ENCODE peak calls at places on chromosomes 6 and 20, in five cellular contexts. U is HepG2, B is upper lobe of left lung, I is GM12878, K is K562. A is an unnamed sample.

GRCh38 chr6:82033631-82034211 is 213.8 kb downstream of the IBTK start:
- ATAC-seq in U (no peak), B (peak; percentile 51), I (no peak), K (no peak), A (peak; percentile 74)

GRCh38 chr6:34986845-34987246 is 97.8 kb downstream of the ANKS1A start:
- ATAC-seq in U (peak; percentile 76), B (peak; percentile 86), I (peak; percentile 79), K (peak; percentile 81), A (peak; percentile 75)

GRCh38 chr20:62043131-62043914 is 22.4 kb downstream of the TAF4 start:
- ATAC-seq in U (peak; percentile 94), B (peak; percentile 47), I (no peak), K (peak; percentile 89), A (no peak)

GRCh38 chr6:37039958-37040357 is 34.5 kb downstream of the FGD2 start:
- ATAC-seq in U (no peak), B (no peak), I (peak; percentile 46), K (no peak), A (no peak)

GRCh38 chr6:89840538-89840937 is 10.9 kb downstream of the CASP8AP2 start:
- ATAC-seq in U (peak; percentile 44), B (peak; percentile 73), I (no peak), K (peak; percentile 69), A (peak; percentile 53)

GRCh38 chr6:82906951-82907350 is 158.7 kb downstream of the UBE3D start:
- ATAC-seq in U (no peak), B (no peak), I (no peak), K (no peak), A (no peak)

GRCh38 chr20:4335722-4336121 is 320.4 kb upstream of the RNF24 start:
- ATAC-seq in U (no peak), B (no peak), I (no peak), K (no peak), A (no peak)

GRCh38 chr6:149515494-149515893 is 30.3 kb downstream of the PPIL4 start:
- ATAC-seq in U (no peak), B (no peak), I (no peak), K (no peak), A (no peak)

GRCh38 chr6:134951494-134952263 is 1.8 kb upstream of the ALDH8A1 start:
- ATAC-seq in U (peak; percentile 81), B (no peak), I (no peak), K (no peak), A (no peak)

GRCh38 chr6:131443014-131443413 is 130.0 kb upstream of the ARG1 start:
- ATAC-seq in U (no peak), B (no peak), I (no peak), K (no peak), A (no peak)

GRCh38 chr20:4702562-4703280 is 19.0 kb upstream of the PRND start:
- ATAC-seq in U (peak; percentile 18), B (no peak), I (no peak), K (peak; percentile 17), A (no peak)

GRCh38 chr6:131532476-131533108 is 40.4 kb upstream of the ARG1 start:
- ATAC-seq in U (peak; percentile 37), B (no peak), I (peak; percentile 93), K (no peak), A (no peak)

GRCh38 chr6:41779336-41779735 is 364 bp downstream of the FRS3 start:
- ATAC-seq in U (no peak), B (no peak), I (no peak), K (peak; percentile 1), A (peak; percentile 39)

GRCh38 chr6:86820750-86821149 is 116.6 kb upstream of the HTR1E start:
- ATAC-seq in U (no peak), B (no peak), I (no peak), K (no peak), A (no peak)

GRCh38 chr20:10699941-10700340 is 26.1 kb upstream of the JAG1 start:
- ATAC-seq in U (no peak), B (no peak), I (no peak), K (no peak), A (no peak)

GRCh38 chr6:44738652-44739141 is 351.2 kb downstream of the CDC5L start:
- ATAC-seq in U (peak; percentile 58), B (peak; percentile 29), I (peak; percentile 71), K (no peak), A (peak; percentile 35)

GRCh38 chr6:57040011-57040410 is 6.5 kb upstream of the KIAA1586 start:
- ATAC-seq in U (peak; percentile 82), B (no peak), I (peak; percentile 58), K (peak; percentile 28), A (no peak)

GRCh38 chr20:48128436-48128835 is 343.2 kb upstream of the SULF2 start:
- ATAC-seq in U (no peak), B (no peak), I (no peak), K (no peak), A (no peak)

GRCh38 chr6:56714982-56715456 is 72.3 kb upstream of the DST start:
- ATAC-seq in U (peak; percentile 94), B (peak; percentile 40), I (no peak), K (no peak), A (peak; percentile 51)

GRCh38 chr6:108841377-108841855 is 6.8 kb upstream of the ARMC2 start:
- ATAC-seq in U (no peak), B (peak; percentile 85), I (no peak), K (no peak), A (peak; percentile 77)

GRCh38 chr6:41707565-41708200 is 27.7 kb downstream of the TFEB start:
- ATAC-seq in U (no peak), B (peak; percentile 44), I (peak; percentile 6), K (no peak), A (no peak)

GRCh38 chr6:25701807-25702206 is 49.8 kb downstream of the SCGN start:
- ATAC-seq in U (no peak), B (no peak), I (no peak), K (no peak), A (no peak)

GRCh38 chr6:158865769-158866168 is 46.6 kb upstream of the EZR start:
- ATAC-seq in U (no peak), B (no peak), I (no peak), K (no peak), A (no peak)

GRCh38 chr6:158868122-158868480 is 48.9 kb upstream of the EZR start:
- ATAC-seq in U (no peak), B (no peak), I (no peak), K (no peak), A (no peak)

GRCh38 chr6:158869604-158870417 is 50.6 kb upstream of the EZR start:
- ATAC-seq in U (no peak), B (peak; percentile 94), I (peak; percentile 91), K (peak; percentile 95), A (peak; percentile 95)

GRCh38 chr6:158869010-158869603 is 49.9 kb upstream of the EZR start:
- ATAC-seq in U (no peak), B (peak; percentile 73), I (no peak), K (peak; percentile 65), A (peak; percentile 68)

DNA sequence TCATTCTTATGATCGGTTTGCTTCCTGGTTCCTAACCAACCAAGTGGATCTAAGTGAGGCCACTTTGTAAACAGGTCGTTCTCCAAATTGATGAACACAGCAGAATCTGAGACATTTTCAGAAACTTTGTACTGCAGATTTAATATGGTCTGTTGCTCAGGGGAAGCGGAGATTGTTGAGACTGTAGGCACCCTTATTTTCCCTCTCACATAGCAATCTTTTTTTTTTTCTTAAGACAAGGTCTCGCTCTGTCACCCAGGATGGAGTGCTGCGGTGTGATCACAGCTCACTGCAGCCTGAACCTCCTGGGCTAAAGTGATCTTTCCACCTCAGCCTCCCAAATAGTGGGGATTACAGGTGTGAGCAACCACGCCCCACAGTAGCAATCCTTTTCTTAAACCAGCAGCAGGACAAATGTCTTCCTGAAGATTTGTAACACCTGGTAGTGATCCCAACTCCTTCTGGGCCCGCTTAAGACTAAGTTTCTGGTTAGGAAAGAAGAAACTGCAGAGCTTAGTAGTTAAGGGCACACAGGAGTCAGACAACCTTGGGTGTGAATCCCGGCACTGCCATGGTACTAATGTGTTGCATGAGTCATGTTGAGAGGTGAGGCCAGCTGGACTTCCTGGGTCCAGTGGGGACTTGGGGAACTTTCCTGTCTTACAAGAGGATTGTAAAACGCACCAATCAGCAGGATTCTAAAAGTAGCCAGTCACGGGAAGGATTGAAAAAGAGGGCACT is 48.4 kb upstream of the EZR start:
- ATAC-seq in U (no peak), B (no peak), I (no peak), K (no peak), A (no peak)
- TF ChIP-seq EP300 in U (no peak), B (no peak), I (no peak), K (no peak), A (no peak)

DNA sequence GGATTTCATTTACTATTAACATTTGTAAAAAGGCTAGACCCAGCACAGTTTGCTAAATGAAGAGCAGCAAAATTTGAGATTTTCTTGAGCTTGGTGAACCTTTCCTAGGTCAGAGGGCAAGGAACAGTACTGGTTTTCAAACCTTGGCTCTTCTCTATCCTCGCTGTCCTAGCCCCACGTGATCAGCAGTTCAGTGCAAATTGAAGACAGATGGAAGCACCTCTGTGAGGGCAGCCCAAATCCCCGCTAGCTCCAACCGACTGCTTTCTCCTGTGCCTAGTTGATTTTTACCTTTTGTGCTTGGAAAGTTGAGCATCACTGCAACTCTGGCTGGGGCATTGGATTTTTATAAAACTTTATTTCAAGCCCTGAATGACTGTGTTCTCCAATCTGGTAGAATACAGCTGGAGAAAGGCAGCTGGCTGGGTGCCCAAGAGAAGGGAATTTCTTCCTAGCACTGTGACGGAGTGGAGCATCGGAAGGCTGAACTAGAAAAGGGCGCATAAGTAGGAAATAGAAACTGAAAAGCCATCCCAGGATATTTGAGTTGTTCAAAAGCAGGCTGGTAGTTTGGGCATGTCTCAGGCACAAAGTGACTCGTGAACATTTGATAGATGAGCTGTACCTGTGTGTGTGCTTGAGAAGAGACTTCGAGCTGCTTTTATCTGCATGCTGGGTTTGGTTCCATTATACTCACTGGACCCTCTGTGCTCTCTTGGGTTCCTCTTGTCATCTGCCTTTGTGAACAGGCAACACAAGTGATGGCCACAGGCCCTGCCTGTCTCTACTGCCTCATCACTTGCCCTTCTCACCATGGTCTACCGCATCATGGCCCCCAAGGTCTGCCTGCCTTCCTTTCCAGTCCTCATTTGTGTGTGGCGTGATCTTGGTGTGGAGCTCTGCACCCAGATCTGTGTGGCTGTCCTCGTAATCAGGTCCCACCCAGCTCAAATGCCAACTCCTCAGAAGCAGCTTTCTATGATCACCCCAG is 2.3 kb downstream of the RNF114 start:
- ATAC-seq in U (no peak), B (no peak), I (no peak), K (no peak), A (no peak)
- H3K4me3 ChIP-seq in U (peak overlapping the region; percentile 99), B (no peak overlapping the region), I (peak overlapping the region; percentile 90), K (peak overlapping the region; percentile 95), A (no peak overlapping the region)

GRCh38 chr20:51020657-51021056 is 2.2 kb downstream of the KCNG1 start:
- ATAC-seq in U (no peak), B (no peak), I (no peak), K (no peak), A (no peak)
- TF ChIP-seq EP300 in U (no peak), B (no peak), I (no peak), K (no peak), A (no peak)

DNA sequence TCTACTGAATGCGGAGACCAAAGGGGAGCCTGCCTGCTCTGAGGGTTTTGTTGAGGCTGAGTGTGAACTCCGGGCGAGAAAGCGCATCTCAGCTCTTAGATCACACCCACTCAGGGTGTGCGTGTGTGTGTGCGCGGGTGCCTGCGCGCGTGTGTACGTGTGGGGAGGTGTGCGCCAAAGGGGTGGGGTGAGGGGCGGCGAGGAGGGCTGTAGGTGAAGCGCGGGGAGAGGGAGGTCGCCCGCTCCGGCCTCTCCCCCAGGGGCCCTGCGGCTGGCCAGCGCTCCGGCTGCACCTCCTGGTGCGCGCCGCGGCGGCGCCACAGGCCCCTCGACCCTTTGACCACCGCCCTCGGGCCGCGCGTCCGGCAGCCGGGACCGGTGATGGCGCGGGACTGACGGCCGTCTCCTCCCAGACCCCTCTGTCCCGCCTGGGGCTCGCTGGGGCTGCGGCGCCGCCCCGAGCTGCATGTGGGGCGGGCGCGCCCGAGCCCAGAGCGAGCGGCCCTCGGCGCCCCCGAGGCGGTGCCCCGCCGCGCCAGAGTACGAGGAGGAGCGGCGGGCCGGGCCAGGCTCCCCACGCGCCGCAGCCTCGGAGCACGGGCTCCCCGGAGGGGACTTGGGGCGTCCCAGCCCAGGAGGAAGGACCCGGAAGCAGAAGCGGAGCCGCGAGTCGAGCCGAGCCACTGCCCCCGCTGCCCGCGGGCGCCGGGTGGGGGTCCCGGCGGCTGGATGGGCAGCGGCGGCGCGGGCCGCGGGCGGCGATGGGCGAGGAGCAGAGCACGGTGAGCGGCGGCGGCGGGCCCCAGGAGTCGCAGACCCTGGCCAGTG is at the start of gene RNF217:
- ATAC-seq in U (peak; percentile 79), B (peak; percentile 78), I (peak; percentile 27), K (peak; percentile 74), A (peak; percentile 68)
- H3K4me3 ChIP-seq in U (peak within 1 kb of the TSS; percentile 70), B (peak within 1 kb of the TSS; percentile 83), I (no peak within 1 kb of the TSS), K (peak within 1 kb of the TSS; percentile 75), A (peak within 1 kb of the TSS; percentile 94)